ENCODE peak calls at places on chromosomes 11 and 22, in ten cellular contexts. V is left ventricle myocardium inferior, H is brain microvascular endothelial cell, E is Calu3, G is cardiac fibroblast, O is heart left ventricle, I is AG09319, X is upper lobe of right lung, M is AG09309, L is neural crest cell. P is an unnamed sample.

GRCh38 chr11:26198697-26199096 is 133.2 kb upstream of the ANO3 start:
- DNase-seq in H (no peak), L (no peak), I (no peak), M (no peak), E (no peak), O (no peak), G (no peak), V (no peak), X (no peak), P (no peak)

GRCh38 chr11:120978701-120979100 is 45.2 kb upstream of the TBCEL start:
- DNase-seq in L (no peak), H (no peak), G (no peak), X (no peak), V (no peak), E (no peak), I (no peak), M (no peak), O (no peak), P (no peak)

GRCh38 chr11:114262681-114263509 is 33.3 kb upstream of the NNMT start:
- DNase-seq in V (no peak), M (no peak), E (peak), H (peak), G (peak), I (peak), L (peak), O (no peak), X (peak), P (peak)

GRCh38 chr11:112885744-112886706 is 75.2 kb upstream of the NCAM1 start:
- DNase-seq in V (no peak), X (no peak), L (no peak), G (no peak), I (no peak), O (no peak), H (no peak), M (no peak), E (no peak), P (peak)

GRCh38 chr22:17115311-17115710 is 5.8 kb downstream of the TMEM121B start:
- DNase-seq in M (no peak), I (no peak), E (no peak), L (no peak), H (no peak), G (no peak), V (no peak), O (no peak), X (no peak), P (no peak)

GRCh38 chr22:24021304-24021703 is 10.2 kb downstream of the CABIN1 start:
- DNase-seq in V (no peak), E (no peak), M (no peak), O (no peak), X (no peak), G (no peak), L (no peak), I (no peak), H (no peak), P (no peak)

GRCh38 chr11:116217006-116217405 is 555.8 kb downstream of the BUD13 start:
- DNase-seq in X (peak), H (peak), E (no peak), M (peak), V (peak), I (no peak), L (no peak), O (no peak), G (peak), P (peak)

GRCh38 chr11:101860694-101861371 is 54.0 kb upstream of the CEP126 start:
- DNase-seq in O (no peak), V (no peak), I (peak), G (peak), X (peak), H (peak), L (peak), M (no peak), E (peak), P (peak)

GRCh38 chr22:30996462-30996861 is 27.4 kb downstream of the TUG1 start:
- DNase-seq in M (no peak), G (no peak), V (no peak), O (no peak), H (no peak), X (no peak), I (no peak), L (no peak), E (no peak), P (no peak)

GRCh38 chr11:73191151-73191550 is 26.9 kb upstream of the P2RY2 start:
- DNase-seq in O (no peak), X (no peak), L (no peak), M (no peak), H (no peak), I (no peak), G (no peak), E (no peak), V (no peak), P (no peak)

GRCh38 chr11:95585071-95585751 is 204.4 kb downstream of the FAM76B start:
- DNase-seq in G (no peak), H (peak), V (no peak), O (no peak), I (no peak), L (no peak), E (no peak), X (no peak), M (no peak), P (no peak)

GRCh38 chr11:6604081-6604626 is 580 bp downstream of the ILK start:
- DNase-seq in I (peak), H (peak), M (peak), X (no peak), G (peak), E (peak), O (peak), V (no peak), L (no peak), P (peak)

GRCh38 chr11:6629892-6630631 is 10.8 kb upstream of the TPP1 start:
- DNase-seq in O (no peak), E (no peak), V (no peak), L (no peak), M (no peak), G (no peak), X (no peak), H (no peak), I (no peak), P (no peak)

DNA sequence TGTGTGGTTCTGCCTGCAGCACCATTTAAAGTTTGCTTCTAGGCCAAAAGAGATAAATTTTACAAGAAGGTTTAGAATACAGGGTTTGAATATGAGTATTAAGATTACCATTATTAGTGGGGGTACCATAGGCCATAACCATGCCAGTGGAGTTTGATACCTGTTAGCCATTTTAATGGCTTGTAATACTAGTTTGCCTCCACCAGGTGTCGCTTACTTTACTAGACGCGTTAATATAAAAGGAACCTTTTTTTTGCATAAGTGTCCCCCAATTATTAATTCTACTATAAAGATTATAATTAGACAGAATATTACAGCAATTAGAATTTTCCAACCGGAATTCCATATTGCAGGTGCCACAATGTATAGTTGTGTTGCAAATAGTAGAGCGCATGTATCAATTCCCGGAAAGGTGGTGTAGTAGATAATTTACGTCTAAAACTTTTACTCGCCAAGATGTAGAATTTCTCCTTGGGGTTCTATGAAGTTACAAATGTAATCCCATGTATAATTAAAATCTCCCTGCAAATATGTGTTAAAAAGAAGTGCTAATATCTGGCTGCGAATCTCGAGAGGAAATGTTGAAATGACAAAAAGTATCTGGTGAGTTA is 16.1 kb downstream of the MS4A6E start:
- DNase-seq in V (no peak), L (no peak), H (peak), M (no peak), G (no peak), X (no peak), O (no peak), I (no peak), E (peak), P (peak)
- TF ChIP-seq CTCF in V (peak), L (peak), H (peak), M (peak), G (peak), X (peak), O (peak), I (peak), E (peak), P (peak)

DNA sequence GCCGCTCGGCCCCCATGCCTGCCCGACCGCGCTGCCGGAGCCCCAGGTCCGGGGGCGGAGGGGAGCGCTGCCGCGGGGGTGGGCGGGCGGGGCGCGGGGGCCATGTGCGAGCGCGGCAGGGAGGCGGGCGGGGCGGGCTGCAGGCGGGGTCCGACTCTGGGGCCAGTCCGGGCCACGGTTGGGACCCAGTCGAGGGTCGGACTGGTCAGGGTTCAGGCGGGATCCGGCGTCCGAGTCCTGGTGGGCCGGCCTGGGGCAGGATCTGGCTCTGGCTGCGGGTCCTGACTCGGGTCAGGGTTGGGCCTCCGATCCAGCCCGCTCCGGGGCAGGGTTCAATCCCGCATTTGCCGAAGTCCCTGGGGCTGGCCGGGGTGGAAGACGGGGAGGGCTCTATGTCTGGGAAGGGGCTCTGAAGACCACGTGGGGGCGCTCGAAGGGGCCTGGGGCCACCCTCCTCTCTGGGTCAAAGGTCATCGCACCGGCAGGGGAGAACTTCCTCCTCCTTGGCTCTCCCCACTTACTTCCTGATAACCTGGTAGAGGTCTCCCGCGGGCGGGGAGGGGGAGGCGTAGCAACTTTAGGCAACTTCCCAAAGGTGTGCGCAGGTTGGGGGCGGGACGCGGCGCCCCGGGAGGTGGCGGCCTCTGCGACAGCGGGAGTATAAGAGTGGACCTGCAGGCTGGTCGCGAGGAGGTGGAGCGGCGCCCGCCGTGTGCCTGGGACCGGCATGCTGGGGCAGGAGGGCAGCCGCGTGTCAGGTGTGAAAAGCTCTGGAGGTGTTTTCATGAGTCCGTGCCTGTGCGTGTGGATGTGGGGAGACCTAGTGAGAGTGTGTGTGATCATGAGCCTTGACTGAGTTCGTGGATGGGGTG is 603 bp downstream of the ESRRA start:
- DNase-seq in E (peak), X (peak), G (peak), H (no peak), O (peak), I (no peak), M (no peak), V (peak), L (peak), P (peak)
- TF ChIP-seq CTCF in E (no peak), X (peak), G (no peak), H (peak), O (peak), I (peak), M (peak), V (peak), L (peak), P (peak)

GRCh38 chr22:43922123-43922522 is 1.5 kb upstream of the PNPLA3 start:
- DNase-seq in O (no peak), I (no peak), X (no peak), M (no peak), G (no peak), E (peak), L (no peak), V (no peak), H (no peak), P (no peak)
- TF ChIP-seq CTCF in O (no peak), I (no peak), X (no peak), M (no peak), G (no peak), E (no peak), L (no peak), V (no peak), H (peak), P (no peak)

DNA sequence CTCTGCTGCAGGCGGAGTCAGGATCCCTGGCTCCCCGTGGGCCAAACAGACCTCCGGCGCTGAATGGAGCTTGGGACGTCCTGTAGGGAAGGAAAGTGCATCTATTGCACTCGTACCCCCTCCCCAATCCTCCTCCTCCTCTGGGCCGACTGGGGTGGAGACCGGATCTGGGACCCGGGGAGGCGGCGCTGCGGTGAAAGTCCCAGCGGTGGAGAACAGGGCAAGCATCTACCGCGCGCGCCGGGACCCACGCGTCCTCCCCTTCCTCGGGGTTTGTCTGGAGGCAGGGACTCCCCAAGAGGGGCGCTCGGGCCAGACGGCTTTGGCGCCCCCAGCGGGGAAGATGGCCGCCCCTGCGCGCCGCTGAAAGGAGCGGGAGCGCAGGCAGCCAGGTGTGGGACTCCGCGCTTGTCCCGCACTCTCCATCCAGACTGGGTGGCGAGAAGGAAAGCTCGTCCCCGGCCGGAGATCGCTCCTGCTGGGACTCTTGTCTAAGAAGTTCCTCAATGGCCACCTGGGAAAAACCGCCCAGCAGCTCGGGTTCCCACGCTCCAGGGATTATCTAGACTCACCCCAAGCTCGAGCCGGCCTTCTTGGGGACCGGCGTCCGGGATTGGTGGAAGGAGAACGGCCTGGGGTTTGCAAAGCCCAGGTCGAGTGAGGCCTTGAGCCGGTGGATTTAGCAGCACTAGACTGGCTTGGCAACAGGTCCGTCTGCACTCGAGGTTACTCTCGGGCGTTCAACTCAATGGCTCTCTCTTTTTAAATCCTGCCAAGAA is 718 bp downstream of the FADS2 start:
- DNase-seq in H (no peak), G (peak), X (peak), E (no peak), O (peak), V (peak), L (peak), I (no peak), M (no peak), P (peak)
- TF ChIP-seq CTCF in H (peak), G (peak), X (peak), E (no peak), O (peak), V (peak), L (peak), I (peak), M (peak), P (peak)

GRCh38 chr11:97460091-97460490 is 1070.3 kb downstream of the JRKL start:
- DNase-seq in G (peak), L (no peak), O (no peak), H (no peak), X (no peak), V (no peak), I (no peak), E (no peak), M (no peak), P (no peak)

GRCh38 chr11:97451441-97451840 is 1061.6 kb downstream of the JRKL start:
- DNase-seq in I (no peak), V (no peak), M (no peak), L (no peak), H (no peak), E (no peak), X (no peak), G (no peak), O (no peak), P (no peak)

DNA sequence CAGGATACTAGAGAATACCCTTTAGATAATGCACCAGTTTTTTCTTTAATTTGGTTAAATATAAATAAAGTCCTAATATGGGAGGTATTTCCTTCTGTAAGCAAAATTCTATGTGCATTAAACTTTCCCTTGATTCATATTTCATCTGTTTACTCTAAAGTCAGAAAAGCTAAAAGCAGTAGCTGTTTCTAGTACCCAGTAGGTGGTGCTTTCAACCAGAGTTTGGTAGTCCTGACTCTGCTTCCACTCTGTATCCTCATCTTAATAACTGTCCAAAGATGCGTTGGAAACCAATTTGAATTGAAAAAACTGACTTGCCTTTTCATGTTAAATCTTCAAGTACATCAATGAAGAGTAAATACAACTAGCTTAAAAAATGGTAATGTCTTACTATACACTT is 1065.2 kb downstream of the JRKL start:
- DNase-seq in I (no peak), V (no peak), X (no peak), L (no peak), M (no peak), G (peak), H (peak), E (no peak), O (no peak), P (peak)
- TF ChIP-seq CTCF in I (no peak), V (peak), X (peak), L (peak), M (no peak), G (peak), H (peak), E (no peak), O (peak), P (peak)

GRCh38 chr22:43827336-43827735 is 15.2 kb upstream of the EFCAB6 start:
- DNase-seq in L (no peak), O (no peak), H (no peak), M (no peak), E (no peak), G (no peak), X (no peak), V (no peak), I (no peak), P (no peak)

GRCh38 chr22:43829448-43829821 is 17.3 kb upstream of the EFCAB6 start:
- DNase-seq in X (peak), I (no peak), V (peak), H (no peak), O (no peak), L (no peak), M (no peak), E (no peak), G (no peak), P (no peak)

GRCh38 chr22:43826142-43827093 is 14.3 kb upstream of the EFCAB6 start:
- DNase-seq in G (peak), X (peak), H (peak), I (no peak), M (peak), L (no peak), V (no peak), O (no peak), E (no peak), P (peak)

GRCh38 chr22:43828711-43829447 is 16.8 kb upstream of the EFCAB6 start:
- DNase-seq in O (peak), H (peak), E (no peak), X (peak), V (peak), M (no peak), L (no peak), G (peak), I (no peak), P (no peak)

DNA sequence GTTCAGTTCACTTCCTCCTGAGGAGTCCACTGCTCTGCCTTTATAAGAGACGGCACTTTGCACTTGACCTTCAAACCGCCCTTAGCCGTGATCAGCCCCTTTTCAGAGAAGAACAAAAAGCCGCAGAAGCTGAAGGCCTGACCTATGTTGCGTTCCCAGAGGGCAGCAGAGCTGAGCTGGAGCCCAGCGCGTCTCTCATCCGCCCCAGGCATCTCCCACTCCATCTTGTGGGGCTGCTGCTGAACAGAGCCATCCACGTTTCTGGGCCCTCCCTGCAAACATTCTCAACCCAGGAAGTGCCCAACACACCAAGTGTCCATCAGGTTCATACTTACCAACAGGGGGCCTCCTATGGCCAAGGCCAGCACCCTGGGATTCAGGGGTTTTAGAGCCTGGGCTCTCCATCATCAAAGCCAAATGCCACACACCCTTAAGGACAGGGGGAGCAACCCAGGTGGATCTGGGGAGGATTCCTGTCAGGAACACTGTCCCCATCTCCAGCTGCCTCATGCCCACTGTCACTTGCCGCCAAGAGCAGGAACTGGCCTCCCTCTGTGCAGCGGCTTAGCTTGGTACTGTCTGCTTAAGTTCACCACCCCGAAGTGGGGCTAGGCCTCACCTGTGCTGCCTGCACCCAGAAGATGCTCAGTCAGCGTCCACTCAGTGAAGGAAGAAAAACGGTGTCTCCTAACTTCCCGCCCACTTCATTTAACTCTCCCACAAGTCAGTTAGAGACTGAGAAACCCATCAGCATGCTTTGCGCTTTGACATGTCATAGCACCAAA is 16.0 kb upstream of the EFCAB6 start:
- DNase-seq in V (no peak), G (no peak), H (no peak), L (no peak), M (no peak), E (no peak), X (no peak), O (no peak), I (no peak), P (no peak)
- TF ChIP-seq CTCF in V (no peak), G (no peak), H (peak), L (no peak), M (peak), E (no peak), X (no peak), O (no peak), I (no peak), P (no peak)

GRCh38 chr11:44950625-44951472 is at the start of gene TP53I11:
- DNase-seq in I (peak), G (peak), H (peak), V (peak), M (no peak), O (peak), L (peak), E (peak), X (peak), P (peak)
- TF ChIP-seq CTCF in I (peak), G (peak), H (peak), V (peak), M (peak), O (peak), L (peak), E (peak), X (peak), P (peak)